ENCODE peak calls at places on chromosomes 2 and 18, in nine cellular contexts. S is stimulated activated CD8-positive, alpha-beta memory T cell treated with anti-CD3 and anti-CD28 coated beads, Interleukin-4, amount 100 ng/mL, for 1 hour; Y is germinal center; E is fibroblast of mammary gland; G is nephron progenitor cell; J is heart left ventricle; F is SHP77 treated with DMSO at 0.1 percent for 48 hours; V is GM19239; W is stimulated activated CD4-positive, alpha-beta T cell treated with anti-CD3 and anti-CD28 coated beads, Interleukin-2, amount 100 ng/mL, for 48 hours. R is an unnamed sample.

GRCh38 chr18:79796531-79797390 is 977 bp upstream of the KCNG2 start:
- DNase-seq in W (no peak), Y (no peak), J (no peak), V (no peak), F (no peak), G (no peak), S (no peak), E (peak; percentile 31), R (no peak)

GRCh38 chr18:48806551-48807261 is 144.1 kb downstream of the SMAD7 start:
- DNase-seq in E (no peak), W (no peak), J (no peak), F (no peak), V (no peak), Y (no peak), G (peak; percentile 2), S (no peak), R (no peak)

GRCh38 chr18:13477147-13477683 is 249.1 kb downstream of the FAM210A start:
- DNase-seq in S (no peak), E (no peak), V (no peak), Y (no peak), F (peak; percentile 19), W (no peak), J (no peak), G (no peak), R (no peak)

GRCh38 chr2:125796784-125797183 is 859.2 kb upstream of the GYPC start:
- DNase-seq in E (no peak), J (no peak), G (no peak), F (no peak), W (no peak), V (no peak), S (no peak), Y (no peak), R (no peak)

GRCh38 chr2:177799531-177799930 is 273.0 kb downstream of the PDE11A start:
- DNase-seq in G (peak; percentile 22), V (no peak), F (no peak), Y (no peak), S (no peak), W (no peak), E (peak; percentile 46), J (no peak), R (no peak)

GRCh38 chr2:29923110-29923721 is 1.8 kb upstream of the ALK start:
- DNase-seq in W (peak; percentile 26), Y (peak; percentile 65), S (no peak), J (no peak), G (peak; percentile 70), F (peak; percentile 8), V (peak; percentile 74), E (peak; percentile 64), R (no peak)

GRCh38 chr18:35526476-35527120 is 28.8 kb upstream of the INO80C start:
- DNase-seq in S (no peak), V (no peak), W (no peak), F (no peak), G (no peak), Y (no peak), E (peak; percentile 54), J (no peak), R (no peak)

GRCh38 chr2:58614259-58614658 is 373.1 kb upstream of the FANCL start:
- DNase-seq in J (no peak), G (no peak), V (no peak), S (no peak), Y (no peak), F (no peak), W (no peak), E (no peak), R (no peak)

GRCh38 chr18:56702946-56703345 is 51.8 kb downstream of the WDR7 start:
- DNase-seq in S (no peak), G (peak; percentile 20), J (no peak), W (peak; percentile 21), F (peak; percentile 29), E (peak; percentile 57), Y (peak; percentile 10), V (peak; percentile 9), R (no peak)

GRCh38 chr2:108593547-108594098 is 59.4 kb downstream of the LIMS1 start:
- DNase-seq in J (no peak), G (no peak), S (no peak), F (no peak), W (no peak), E (peak; percentile 94), Y (no peak), V (no peak), R (no peak)

GRCh38 chr18:36349552-36349951 is 52.0 kb downstream of the FHOD3 start:
- DNase-seq in Y (no peak), E (peak; percentile 34), J (no peak), S (no peak), V (no peak), G (no peak), W (no peak), F (no peak), R (no peak)

GRCh38 chr2:26588576-26588975 is 52.6 kb downstream of the CIB4 start:
- DNase-seq in F (no peak), J (peak; percentile 23), V (no peak), G (no peak), W (no peak), Y (no peak), E (no peak), S (no peak), R (no peak)

GRCh38 chr2:217085543-217085942 is 225.7 kb upstream of the TNP1 start:
- DNase-seq in V (no peak), W (no peak), F (no peak), J (no peak), Y (no peak), E (peak; percentile 68), S (no peak), G (no peak), R (no peak)

GRCh38 chr18:46474487-46475366 is 182.3 kb downstream of the LOXHD1 start:
- DNase-seq in F (no peak), E (no peak), J (no peak), Y (no peak), G (no peak), S (no peak), W (no peak), V (no peak), R (no peak)

GRCh38 chr2:70143314-70144150 is 47.3 kb downstream of the C2orf42 start:
- DNase-seq in J (no peak), G (peak; percentile 15), W (peak; percentile 44), V (no peak), Y (peak; percentile 29), S (no peak), F (no peak), E (peak; percentile 45), R (peak; percentile 28)

GRCh38 chr2:15758779-15759343 is 167.2 kb downstream of the DDX1 start:
- DNase-seq in G (no peak), Y (no peak), V (no peak), S (no peak), J (no peak), E (no peak), W (no peak), F (no peak), R (no peak)

GRCh38 chr2:2321250-2321545 is 9.9 kb downstream of the MYT1L start:
- DNase-seq in J (no peak), F (no peak), E (no peak), Y (no peak), V (no peak), W (no peak), S (no peak), G (no peak), R (no peak)

GRCh38 chr2:15560404-15560987 is 638 bp downstream of the NBAS start:
- DNase-seq in Y (peak; percentile 39), S (no peak), E (peak; percentile 26), V (no peak), F (peak; percentile 41), J (no peak), W (peak; percentile 3), G (peak; percentile 32), R (no peak)

GRCh38 chr2:240217431-240218301 is 77.2 kb upstream of the OTOS start:
- DNase-seq in V (no peak), F (no peak), G (no peak), Y (no peak), J (peak; percentile 12), S (no peak), E (no peak), W (no peak), R (no peak)

GRCh38 chr2:98589489-98589888 is 18.8 kb downstream of the COA5 start:
- DNase-seq in S (no peak), E (no peak), G (no peak), Y (no peak), F (no peak), J (no peak), W (no peak), V (no peak), R (no peak)

GRCh38 chr2:126059379-126059778 is 596.6 kb upstream of the GYPC start:
- DNase-seq in S (no peak), Y (no peak), J (no peak), V (no peak), F (no peak), W (no peak), G (peak; percentile 2), E (no peak), R (no peak)

GRCh38 chr2:20181761-20182160 is 43.2 kb downstream of the SDC1 start:
- DNase-seq in E (no peak), S (no peak), F (no peak), W (no peak), J (no peak), V (no peak), G (no peak), Y (no peak), R (no peak)

GRCh38 chr2:46326231-46326980 is 29.2 kb downstream of the EPAS1 start:
- DNase-seq in W (no peak), V (no peak), Y (no peak), F (no peak), E (peak; percentile 65), S (no peak), G (no peak), J (no peak), R (no peak)

GRCh38 chr2:64018715-64019082 is 529 bp downstream of the VPS54 start:
- DNase-seq in V (no peak), E (peak; percentile 43), W (no peak), F (no peak), J (peak; percentile 81), S (no peak), G (no peak), Y (peak; percentile 49), R (no peak)

GRCh38 chr18:76670564-76671288 is 151.6 kb upstream of the ZNF236 start:
- DNase-seq in Y (no peak), F (no peak), G (no peak), V (no peak), E (no peak), J (no peak), S (no peak), W (no peak), R (no peak)

GRCh38 chr18:46336278-46337205 is 232.4 kb downstream of the HAUS1 start:
- DNase-seq in W (no peak), F (no peak), G (no peak), V (no peak), Y (no peak), J (no peak), E (no peak), S (no peak), R (no peak)

GRCh38 chr2:233005096-233005495 is 8.0 kb downstream of the NGEF start:
- DNase-seq in G (no peak), E (no peak), W (no peak), V (no peak), Y (no peak), S (no peak), J (peak; percentile 38), F (no peak), R (no peak)

GRCh38 chr18:41121116-41121826 is 833.8 kb upstream of the PIK3C3 start:
- DNase-seq in S (no peak), W (no peak), F (no peak), G (no peak), V (no peak), Y (no peak), J (no peak), E (peak; percentile 74), R (no peak)

GRCh38 chr2:147051248-147051647 is 793.6 kb upstream of the ACVR2A start:
- DNase-seq in V (no peak), Y (no peak), E (peak; percentile 19), G (no peak), F (no peak), S (no peak), W (no peak), J (no peak), R (no peak)

GRCh38 chr2:162063899-162064298 is 10.1 kb downstream of the DPP4 start:
- DNase-seq in E (no peak), J (no peak), V (no peak), F (no peak), G (no peak), W (no peak), S (no peak), Y (peak; percentile 31), R (no peak)

GRCh38 chr2:193382583-193382982 is 1187.8 kb upstream of the TMEFF2 start:
- DNase-seq in S (no peak), W (no peak), Y (no peak), J (no peak), V (no peak), F (no peak), G (no peak), E (no peak), R (no peak)